ENCODE peak calls at places on chromosomes 1 and 21, in seven cellular contexts. N, Y, V, G, I, S and C are unnamed samples.

GRCh38 chr1:67583462-67583950 is 101.5 kb upstream of the GADD45A start:
- DNase-seq in N (no peak), Y (no peak), V (no peak), G (no peak), I (no peak), S (no peak), C (no peak)

GRCh38 chr1:64268653-64269557 is 65.5 kb downstream of the UBE2U start:
- DNase-seq in N (peak), Y (peak), V (peak), G (peak), I (peak), S (no peak), C (peak)

GRCh38 chr1:76901158-76901767 is 34.0 kb downstream of the ST6GALNAC5 start:
- DNase-seq in N (peak), Y (peak), V (no peak), G (no peak), I (no peak), S (no peak), C (peak)

GRCh38 chr21:36350282-36350910 is 30.4 kb downstream of the MORC3 start:
- DNase-seq in N (no peak), Y (no peak), V (no peak), G (no peak), I (no peak), S (no peak), C (peak)

GRCh38 chr1:54404939-54405880 is 984 bp downstream of the SSBP3 start:
- DNase-seq in N (no peak), Y (no peak), V (no peak), G (no peak), I (no peak), S (no peak), C (peak)

GRCh38 chr1:39886757-39887231 is 3.5 kb upstream of the TRIT1 start:
- DNase-seq in N (no peak), Y (no peak), V (no peak), G (peak), I (no peak), S (no peak), C (no peak)

GRCh38 chr1:154983776-154984466 is 777 bp downstream of the FLAD1 start:
- DNase-seq in N (no peak), Y (no peak), V (no peak), G (no peak), I (no peak), S (no peak), C (no peak)

GRCh38 chr21:46226920-46227599 is 1.5 kb downstream of the LSS start:
- DNase-seq in N (no peak), Y (no peak), V (no peak), G (no peak), I (no peak), S (no peak), C (peak)

GRCh38 chr1:214604543-214604942 is 1.5 kb downstream of the CENPF start:
- DNase-seq in N (no peak), Y (no peak), V (no peak), G (no peak), I (no peak), S (no peak), C (no peak)

GRCh38 chr21:21688877-21689276 is 690.7 kb downstream of the NCAM2 start:
- DNase-seq in N (no peak), Y (peak), V (no peak), G (no peak), I (no peak), S (no peak), C (peak)

GRCh38 chr21:22763442-22763841 is 1765.2 kb downstream of the NCAM2 start:
- DNase-seq in N (no peak), Y (no peak), V (no peak), G (no peak), I (no peak), S (no peak), C (no peak)

GRCh38 chr1:168321945-168322344 is 41.3 kb downstream of the TBX19 start:
- DNase-seq in N (no peak), Y (peak), V (no peak), G (no peak), I (no peak), S (no peak), C (no peak)

GRCh38 chr1:17437260-17438175 is 2.0 kb downstream of the RCC2 start:
- DNase-seq in N (no peak), Y (peak), V (peak), G (peak), I (peak), S (no peak), C (peak)

GRCh38 chr1:21217812-21218596 is 41.3 kb upstream of the EIF4G3 start:
- DNase-seq in N (no peak), Y (peak), V (peak), G (no peak), I (no peak), S (peak), C (peak)

GRCh38 chr1:109876617-109877319 is 33.9 kb upstream of the CSF1 start:
- DNase-seq in N (no peak), Y (no peak), V (no peak), G (no peak), I (no peak), S (no peak), C (no peak)

GRCh38 chr1:32289256-32289655 is 2.6 kb upstream of the HDAC1 start:
- DNase-seq in N (no peak), Y (no peak), V (no peak), G (no peak), I (no peak), S (no peak), C (no peak)

GRCh38 chr1:98002288-98002687 is 81.5 kb upstream of the DPYD start:
- DNase-seq in N (no peak), Y (no peak), V (no peak), G (no peak), I (no peak), S (no peak), C (no peak)

GRCh38 chr1:42847111-42847580 is 733 bp downstream of the ZNF691 start:
- DNase-seq in N (no peak), Y (no peak), V (no peak), G (no peak), I (no peak), S (no peak), C (no peak)